ENCODE peak calls at places on chromosomes 13 and 19, in four cellular contexts. P is HepG2, A is H1, Z is K562. R is an unnamed sample.
A peak's percentile ranks its signal among the peaks of the same experiment; 100 is the strongest.

GRCh38 chr13:99419591-99420243 is 81.6 kb upstream of the TM9SF2 start:
- DNase-seq in Z (no peak), P (no peak), A (no peak), R (no peak)

GRCh38 chr13:33872005-33872351 is 54.0 kb downstream of the RFC3 start:
- DNase-seq in Z (no peak), A (no peak), P (peak; percentile 91), R (no peak)

GRCh38 chr19:38228005-38228377 is 4.0 kb upstream of the DPF1 start:
- DNase-seq in P (no peak), Z (no peak), A (peak; percentile 72), R (no peak)

GRCh38 chr19:47111682-47112165 is 1.9 kb downstream of the ZC3H4 start:
- DNase-seq in P (no peak), Z (no peak), A (no peak), R (no peak)

GRCh38 chr19:3642987-3643386 is 16.4 kb upstream of the CACTIN start:
- DNase-seq in Z (peak; percentile 94), P (no peak), A (peak; percentile 83), R (peak; percentile 53)

GRCh38 chr19:3013261-3013725 is 15.8 kb downstream of the TLE2 start:
- DNase-seq in P (no peak), A (no peak), Z (no peak), R (no peak)

GRCh38 chr19:38055040-38055439 is 148.0 kb downstream of the SIPA1L3 start:
- DNase-seq in P (no peak), A (peak; percentile 57), Z (no peak), R (no peak)

GRCh38 chr13:37700887-37701286 is 102.3 kb upstream of the POSTN start:
- DNase-seq in A (no peak), P (no peak), Z (no peak), R (no peak)

GRCh38 chr19:30648321-30648720 is 276.1 kb downstream of the ZNF536 start:
- DNase-seq in Z (no peak), P (no peak), A (no peak), R (no peak)

GRCh38 chr13:77522444-77522843 is 13.1 kb upstream of the SCEL start:
- DNase-seq in Z (no peak), P (no peak), A (no peak), R (no peak)

GRCh38 chr13:94079876-94080275 is 399.6 kb downstream of the DCT start:
- DNase-seq in A (no peak), Z (no peak), P (no peak), R (no peak)

GRCh38 chr19:44573647-44574046 is 39.7 kb upstream of the IGSF23 start:
- DNase-seq in P (no peak), A (no peak), Z (no peak), R (no peak)

GRCh38 chr13:36124236-36124822 is 6.9 kb downstream of the DCLK1 start:
- DNase-seq in P (no peak), Z (no peak), A (no peak), R (no peak)

GRCh38 chr13:57627663-57628062 is 3.9 kb upstream of the PCDH17 start:
- DNase-seq in P (no peak), A (no peak), Z (peak; percentile 23), R (peak; percentile 20)

GRCh38 chr13:46389457-46389856 is 2.4 kb upstream of the RUBCNL start:
- DNase-seq in A (no peak), P (no peak), Z (no peak), R (no peak)

GRCh38 chr13:38824342-38824741 is 137.5 kb downstream of the FREM2 start:
- DNase-seq in Z (no peak), P (no peak), A (no peak), R (no peak)

GRCh38 chr19:8004723-8005513 is 523 bp downstream of the ELAVL1 start:
- DNase-seq in A (no peak), Z (no peak), P (no peak), R (no peak)

GRCh38 chr13:69935043-69935442 is 172.6 kb upstream of the ATXN8OS start:
- DNase-seq in P (peak; percentile 5), A (no peak), Z (peak; percentile 3), R (peak; percentile 35)

GRCh38 chr19:39131255-39131755 is 5.7 kb downstream of the PAK4 start:
- DNase-seq in A (no peak), Z (no peak), P (no peak), R (no peak)

GRCh38 chr13:31051999-31052398 is 109.7 kb downstream of the HSPH1 start:
- DNase-seq in Z (no peak), A (no peak), P (no peak), R (peak; percentile 50)

GRCh38 chr13:78241278-78241919 is 322.8 kb upstream of the EDNRB start:
- DNase-seq in A (peak; percentile 72), P (peak; percentile 27), Z (peak; percentile 11), R (peak; percentile 0)

GRCh38 chr19:16736709-16737108 is 17.1 kb downstream of the NWD1 start:
- DNase-seq in P (no peak), A (no peak), Z (no peak), R (peak; percentile 27)

GRCh38 chr19:10092648-10093294 is 6.7 kb downstream of the SHFL start:
- DNase-seq in A (no peak), Z (no peak), P (no peak), R (no peak)

GRCh38 chr13:112849500-112849899 is 119.5 kb upstream of the MCF2L start:
- DNase-seq in P (peak; percentile 26), A (no peak), Z (no peak), R (no peak)
- TF ChIP-seq PHF8 in P (no peak), A (no peak), Z (no peak), R (no peak)

DNA sequence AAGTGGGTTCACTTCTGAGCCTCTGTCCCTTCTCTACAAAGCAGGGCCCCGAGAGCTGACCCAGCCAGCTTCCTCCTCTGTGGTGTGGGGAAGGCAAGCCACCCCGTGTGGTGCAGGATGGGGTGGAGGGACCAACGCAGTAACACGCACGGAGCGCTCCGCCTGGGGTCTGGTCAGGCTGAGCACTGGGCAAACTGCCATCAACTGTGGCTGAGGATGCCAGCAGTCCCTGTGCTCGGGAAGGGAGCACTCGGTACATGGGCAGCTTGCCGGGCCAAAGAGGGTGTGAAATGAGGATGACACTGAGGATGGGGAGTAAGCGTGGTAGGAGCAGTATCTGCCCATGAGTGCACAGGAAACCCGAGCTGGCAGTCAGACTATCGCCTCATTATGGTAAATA is 7.6 kb upstream of the GMIP start:
- DNase-seq in Z (no peak), P (no peak), A (no peak), R (no peak)
- TF ChIP-seq PHF8 in Z (no peak), P (no peak), A (no peak), R (no peak)

GRCh38 chr13:114110091-114110829 is 22.2 kb downstream of the RASA3 start:
- DNase-seq in P (no peak), A (no peak), Z (no peak), R (peak; percentile 13)
- TF ChIP-seq PHF8 in P (no peak), A (no peak), Z (no peak), R (no peak)

GRCh38 chr19:58575183-58576041 is 2.3 kb upstream of the MZF1 start:
- DNase-seq in P (peak; percentile 83), Z (peak; percentile 87), A (peak; percentile 87), R (peak; percentile 93)

GRCh38 chr19:58578430-58578925 is 5.3 kb upstream of the MZF1 start:
- DNase-seq in P (no peak), A (no peak), Z (no peak), R (no peak)

GRCh38 chr19:58581227-58582141 is 8.3 kb upstream of the MZF1 start:
- DNase-seq in P (peak; percentile 16), A (peak; percentile 99), Z (peak; percentile 78), R (peak; percentile 90)

GRCh38 chr19:58579473-58580142 is 6.5 kb upstream of the MZF1 start:
- DNase-seq in Z (no peak), P (no peak), A (no peak), R (no peak)

DNA sequence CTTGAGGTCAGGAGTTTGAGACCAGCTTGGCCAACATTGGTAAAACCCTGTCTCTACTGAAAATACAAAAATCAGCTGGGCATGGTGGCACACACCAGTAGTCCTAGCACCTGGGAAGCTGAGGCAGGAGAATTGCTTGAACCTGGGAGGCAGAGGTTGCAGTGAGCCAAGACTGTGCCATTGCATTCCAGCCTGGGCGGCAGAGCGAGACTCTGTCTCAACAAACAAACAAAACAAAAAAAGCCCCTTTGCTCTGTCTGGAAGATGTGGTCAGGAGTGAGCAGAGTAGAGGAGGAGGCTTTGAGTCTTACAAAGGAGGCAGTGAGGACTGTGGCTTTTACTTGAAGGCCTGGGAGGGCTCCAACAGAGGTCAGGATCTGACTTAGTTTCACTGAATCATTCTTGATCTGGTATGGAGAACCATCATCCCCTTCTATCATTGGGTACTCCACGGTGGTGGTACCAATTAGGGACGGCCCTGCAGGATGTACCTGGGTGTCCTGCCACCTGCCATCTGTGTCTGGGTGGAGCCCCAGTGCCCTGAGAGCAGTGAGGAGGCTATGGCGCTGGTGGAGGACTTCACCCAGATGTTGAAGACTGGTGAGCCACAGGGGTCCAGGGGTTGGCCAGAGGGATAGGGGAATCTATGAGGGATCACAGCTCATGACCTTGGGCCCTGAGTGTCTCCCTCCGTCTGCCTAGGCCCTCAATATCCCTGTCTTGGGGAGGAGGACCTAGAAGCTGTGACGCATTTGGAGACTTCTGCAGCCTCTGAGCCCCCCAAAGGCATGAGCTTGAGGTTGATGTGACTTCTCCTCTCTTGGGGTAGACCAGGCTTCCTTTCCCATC is 4.7 kb upstream of the MZF1 start:
- DNase-seq in A (no peak), Z (no peak), P (no peak), R (no peak)
- TF ChIP-seq PHF8 in A (no peak), Z (no peak), P (no peak), R (no peak)

GRCh38 chr13:100443278-100443997 is 145.2 kb downstream of the GGACT start:
- DNase-seq in A (no peak), P (no peak), Z (no peak), R (no peak)

GRCh38 chr13:100438059-100438788 is 150.4 kb downstream of the GGACT start:
- DNase-seq in Z (no peak), A (no peak), P (no peak), R (no peak)

GRCh38 chr13:100439247-100439955 is 149.2 kb downstream of the GGACT start:
- DNase-seq in Z (no peak), A (no peak), P (no peak), R (no peak)

GRCh38 chr13:100442095-100442832 is 146.3 kb downstream of the GGACT start:
- DNase-seq in Z (no peak), P (no peak), A (no peak), R (no peak)

DNA sequence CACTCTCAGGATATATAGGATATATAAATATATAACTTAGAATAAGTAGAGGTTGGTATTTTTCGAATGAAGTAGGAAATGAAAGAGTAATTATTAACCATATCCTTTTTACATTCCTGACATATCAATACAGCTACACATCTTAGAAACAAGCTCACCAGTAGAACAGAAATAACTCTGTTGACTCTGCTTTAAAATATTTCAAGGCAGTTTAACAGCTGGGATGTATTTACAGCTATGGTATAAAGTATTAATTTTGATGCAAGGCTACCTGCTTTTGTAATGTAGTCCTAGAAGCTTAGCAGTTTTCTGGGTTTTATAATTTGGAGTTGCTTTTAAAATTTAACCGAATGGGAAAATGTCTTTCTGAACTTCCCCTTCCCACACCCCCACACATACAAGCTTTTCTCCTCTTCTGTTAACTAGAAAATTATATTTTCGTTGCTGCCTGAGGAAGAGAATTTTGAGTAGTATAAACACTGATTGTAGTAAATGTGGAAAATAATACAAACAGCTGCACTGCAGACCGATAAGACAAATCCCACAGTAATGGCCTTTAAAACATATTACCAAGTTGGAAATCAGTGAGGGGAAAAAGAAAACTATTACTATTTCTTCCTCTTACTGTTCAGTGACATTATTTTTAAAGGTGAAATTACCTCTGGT is 147.7 kb downstream of the GGACT start:
- DNase-seq in Z (no peak), P (peak; percentile 41), A (no peak), R (no peak)
- TF ChIP-seq PHF8 in Z (no peak), P (no peak), A (no peak), R (no peak)

R was measured in A549.